ENCODE peak calls at places on chromosomes 5 and 9, in five cellular contexts. I, M, T, V and O are unnamed samples.

GRCh38 chr5:88602584-88602983 is 280.4 kb downstream of the MEF2C start:
- DNase-seq in I (no peak), M (no peak), T (no peak), V (peak), O (peak)

GRCh38 chr5:109053995-109054417 is 306.3 kb downstream of the FER start:
- DNase-seq in I (no peak), M (no peak), T (no peak), V (no peak), O (no peak)

GRCh38 chr5:71703941-71704340 is 15.1 kb upstream of the CARTPT start:
- DNase-seq in I (no peak), M (no peak), T (no peak), V (no peak), O (no peak)

GRCh38 chr9:93657331-93658111 is 81.1 kb downstream of the PHF2 start:
- DNase-seq in I (peak), M (no peak), T (peak), V (peak), O (no peak)

GRCh38 chr5:28517691-28518090 is 1479.3 kb upstream of the CDH9 start:
- DNase-seq in I (no peak), M (no peak), T (no peak), V (no peak), O (no peak)

GRCh38 chr5:39658861-39659260 is 234.1 kb upstream of the DAB2 start:
- DNase-seq in I (no peak), M (no peak), T (no peak), V (no peak), O (no peak)

GRCh38 chr9:134936021-134936761 is 18.5 kb upstream of the FCN1 start:
- DNase-seq in I (no peak), M (no peak), T (no peak), V (peak), O (no peak)

GRCh38 chr5:142869883-142870282 is 99.7 kb downstream of the ARHGAP26 start:
- DNase-seq in I (no peak), M (no peak), T (peak), V (no peak), O (peak)

GRCh38 chr9:69885931-69886330 is 65.3 kb downstream of the CFAP95 start:
- DNase-seq in I (no peak), M (no peak), T (no peak), V (no peak), O (no peak)

GRCh38 chr5:83556190-83556589 is 84.6 kb downstream of the VCAN start:
- DNase-seq in I (no peak), M (no peak), T (no peak), V (no peak), O (no peak)

GRCh38 chr5:105042623-105043022 is 1480.0 kb upstream of the NUDT12 start:
- DNase-seq in I (no peak), M (no peak), T (no peak), V (no peak), O (no peak)

GRCh38 chr9:112751059-112751795 is 667 bp downstream of the SNX30 start:
- DNase-seq in I (peak), M (peak), T (peak), V (peak), O (peak)

GRCh38 chr9:89790542-89791109 is 185.8 kb downstream of the GADD45G start:
- DNase-seq in I (no peak), M (no peak), T (no peak), V (no peak), O (no peak)

GRCh38 chr5:147887925-147888324 is 9.4 kb downstream of the SCGB3A2 start:
- DNase-seq in I (no peak), M (no peak), T (no peak), V (no peak), O (no peak)

GRCh38 chr5:140393738-140394137 is 7.9 kb upstream of the ANKHD1 start:
- DNase-seq in I (no peak), M (no peak), T (no peak), V (no peak), O (no peak)

GRCh38 chr9:16069671-16070586 is 517.1 kb downstream of the CCDC171 start:
- DNase-seq in I (no peak), M (no peak), T (no peak), V (no peak), O (no peak)

GRCh38 chr5:124952079-124952478 is 205.6 kb upstream of the ZNF608 start:
- DNase-seq in I (no peak), M (no peak), T (no peak), V (no peak), O (no peak)

GRCh38 chr5:173761182-173761521 is 127.0 kb upstream of the CPEB4 start:
- DNase-seq in I (no peak), M (no peak), T (no peak), V (no peak), O (no peak)

GRCh38 chr9:95574176-95574575 is 57.4 kb upstream of the PTCH1 start:
- DNase-seq in I (no peak), M (no peak), T (no peak), V (no peak), O (no peak)

GRCh38 chr5:65062684-65063083 is 294.0 kb downstream of the CWC27 start:
- DNase-seq in I (no peak), M (no peak), T (no peak), V (no peak), O (no peak)

GRCh38 chr9:38208206-38208901 is 139.3 kb upstream of the SHB start:
- DNase-seq in I (no peak), M (no peak), T (no peak), V (no peak), O (no peak)

GRCh38 chr9:98619788-98620187 is 88.9 kb downstream of the GABBR2 start:
- DNase-seq in I (no peak), M (no peak), T (no peak), V (no peak), O (no peak)

GRCh38 chr5:137054335-137054734 is 444.8 kb downstream of the SPOCK1 start:
- DNase-seq in I (no peak), M (no peak), T (no peak), V (no peak), O (no peak)

GRCh38 chr9:111178361-111179043 is 140.2 kb upstream of the LPAR1 start:
- DNase-seq in I (no peak), M (no peak), T (no peak), V (no peak), O (no peak)

GRCh38 chr9:78463750-78464149 is 166.8 kb downstream of the PSAT1 start:
- DNase-seq in I (no peak), M (no peak), T (no peak), V (no peak), O (no peak)

GRCh38 chr9:40884072-40884901 is 244.2 kb downstream of the FOXD4L6 start:
- DNase-seq in I (peak), M (no peak), T (peak), V (peak), O (no peak)

GRCh38 chr9:76996700-76997099 is 22.8 kb upstream of the FOXB2 start:
- DNase-seq in I (no peak), M (no peak), T (peak), V (no peak), O (no peak)

GRCh38 chr5:141875795-141876627 is 2.2 kb downstream of the PCDH1 start:
- DNase-seq in I (no peak), M (peak), T (peak), V (peak), O (peak)

GRCh38 chr5:141420855-141421488 is at the start of gene PCDHGA11:
- DNase-seq in I (no peak), M (no peak), T (no peak), V (no peak), O (no peak)

GRCh38 chr5:137096149-137097103 is 402.7 kb downstream of the SPOCK1 start:
- DNase-seq in I (no peak), M (no peak), T (no peak), V (no peak), O (no peak)

GRCh38 chr5:106092455-106092854 is 1578.3 kb downstream of the EFNA5 start:
- DNase-seq in I (no peak), M (no peak), T (no peak), V (no peak), O (no peak)

GRCh38 chr5:115544371-115545064 is at the start of gene FEM1C:
- DNase-seq in I (peak), M (peak), T (peak), V (peak), O (peak)

GRCh38 chr5:40071870-40072269 is 607.8 kb upstream of the PTGER4 start:
- DNase-seq in I (no peak), M (no peak), T (no peak), V (no peak), O (no peak)

GRCh38 chr5:88248094-88248493 is 20.6 kb downstream of the TMEM161B start:
- DNase-seq in I (no peak), M (no peak), T (no peak), V (no peak), O (no peak)

GRCh38 chr5:67015577-67016290 is 180.9 kb downstream of the CD180 start:
- DNase-seq in I (no peak), M (no peak), T (no peak), V (no peak), O (no peak)